ENCODE peak calls at places on chromosomes 6 and 20, in seven cellular contexts. C, I, X, Q, E, W and L are unnamed samples.

GRCh38 chr6:33579828-33580714 is at the start of gene BAK1:
- DNase-seq in C (peak; percentile 83), I (peak; percentile 93), X (peak; percentile 88), Q (peak; percentile 87), E (peak; percentile 91), W (peak; percentile 86), L (peak; percentile 91)

GRCh38 chr20:1817577-1818211 is 77.5 kb upstream of the SIRPA start:
- DNase-seq in C (no peak), I (no peak), X (no peak), Q (no peak), E (no peak), W (peak; percentile 14), L (peak; percentile 44)

GRCh38 chr6:157786221-157786620 is 36.8 kb upstream of the SNX9 start:
- DNase-seq in C (no peak), I (no peak), X (no peak), Q (no peak), E (no peak), W (no peak), L (no peak)

GRCh38 chr20:57667385-57667784 is 42.4 kb downstream of the PMEPA1 start:
- DNase-seq in C (no peak), I (no peak), X (no peak), Q (no peak), E (no peak), W (no peak), L (no peak)

GRCh38 chr6:56933650-56934049 is 21.3 kb upstream of the BEND6 start:
- DNase-seq in C (no peak), I (no peak), X (no peak), Q (no peak), E (no peak), W (no peak), L (no peak)

GRCh38 chr6:150894935-150895686 is 29.6 kb downstream of the MTHFD1L start:
- DNase-seq in C (no peak), I (peak; percentile 25), X (peak; percentile 42), Q (no peak), E (no peak), W (no peak), L (no peak)

GRCh38 chr20:20079102-20079784 is 26.9 kb downstream of the CFAP61 start:
- DNase-seq in C (no peak), I (peak; percentile 16), X (no peak), Q (no peak), E (no peak), W (no peak), L (no peak)

GRCh38 chr6:3822747-3823445 is 26.3 kb upstream of the FAM50B start:
- DNase-seq in C (no peak), I (no peak), X (no peak), Q (no peak), E (peak; percentile 34), W (peak; percentile 64), L (no peak)

GRCh38 chr20:46173652-46174468 is 55.7 kb downstream of the CD40 start:
- DNase-seq in C (no peak), I (no peak), X (no peak), Q (no peak), E (no peak), W (no peak), L (no peak)

GRCh38 chr20:46175127-46175494 is 57.0 kb downstream of the CD40 start:
- DNase-seq in C (no peak), I (no peak), X (no peak), Q (no peak), E (no peak), W (no peak), L (no peak)

GRCh38 chr20:46172455-46172854 is 54.3 kb downstream of the CD40 start:
- DNase-seq in C (no peak), I (no peak), X (no peak), Q (no peak), E (no peak), W (no peak), L (no peak)

GRCh38 chr20:46172961-46173536 is 54.9 kb downstream of the CD40 start:
- DNase-seq in C (no peak), I (no peak), X (no peak), Q (no peak), E (no peak), W (no peak), L (no peak)

GRCh38 chr20:46174469-46175126 is 56.5 kb downstream of the CD40 start:
- DNase-seq in C (peak; percentile 13), I (peak; percentile 57), X (peak; percentile 75), Q (peak; percentile 52), E (peak; percentile 44), W (peak; percentile 27), L (peak; percentile 64)
- TF ChIP-seq CTCF in C (peak; percentile 25), I (peak; percentile 87), X (peak; percentile 68), Q (no peak), E (peak; percentile 50), W (peak; percentile 22), L (peak; percentile 45)

DNA sequence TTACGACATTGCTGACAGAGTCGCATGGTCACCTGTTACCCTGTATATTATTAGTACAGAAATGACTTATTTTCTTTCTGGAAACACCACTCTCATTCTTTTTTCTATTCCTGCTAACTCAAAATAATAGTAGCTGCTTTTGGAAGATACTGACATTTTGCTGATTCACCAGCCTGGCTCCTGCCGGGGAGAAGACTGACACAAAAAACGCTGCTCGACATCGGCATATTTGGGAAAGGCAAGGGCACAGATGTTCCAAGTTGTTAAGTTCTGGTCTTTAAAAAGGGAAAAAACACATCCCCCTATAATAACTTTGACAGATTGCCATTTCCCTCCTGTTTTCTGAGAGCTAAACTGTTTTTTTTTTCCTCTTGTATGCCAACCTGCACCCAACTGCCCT is 55.4 kb downstream of the CTNNBL1 start:
- DNase-seq in C (no peak), I (no peak), X (no peak), Q (no peak), E (no peak), W (no peak), L (no peak)
- TF ChIP-seq POLR2A in C (no peak), I (no peak), X (no peak), Q (no peak), E (no peak), W (no peak), L (no peak)

DNA sequence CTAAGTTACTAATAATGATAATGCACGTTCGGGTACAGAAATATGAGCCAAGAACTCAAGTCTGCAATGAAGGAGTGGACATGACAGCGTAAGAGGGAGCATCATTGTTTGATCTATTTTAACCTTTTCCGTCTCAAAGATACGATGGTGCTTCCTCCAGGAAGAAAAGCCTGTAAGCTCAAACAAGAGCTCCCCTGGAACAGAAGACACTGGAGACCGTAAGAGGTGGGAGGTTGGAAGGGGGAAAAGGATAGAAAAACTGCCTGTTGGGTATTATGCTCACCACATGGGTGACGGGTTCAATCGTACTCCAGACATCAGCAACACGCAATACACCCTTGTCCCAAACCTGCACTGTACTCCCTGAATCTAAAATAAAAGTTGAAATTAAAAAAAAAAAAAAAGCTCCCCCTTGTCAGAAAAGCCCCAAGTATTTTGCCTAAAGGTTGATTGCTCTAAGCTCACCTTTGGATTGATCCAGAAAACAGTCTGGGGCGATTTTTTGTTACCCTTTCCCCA is 180.5 kb downstream of the TRIM27 start:
- DNase-seq in C (no peak), I (no peak), X (peak; percentile 47), Q (no peak), E (no peak), W (no peak), L (no peak)
- H3K4me3 ChIP-seq in C (peak overlapping the region; percentile 34), I (no peak overlapping the region), X (peak overlapping the region; percentile 58), Q (no peak overlapping the region), E (no peak overlapping the region), W (no peak overlapping the region), L (no peak overlapping the region)

GRCh38 chr6:136036601-136037000 is 185.1 kb downstream of the PDE7B start:
- DNase-seq in C (no peak), I (no peak), X (no peak), Q (no peak), E (peak; percentile 61), W (no peak), L (no peak)

GRCh38 chr6:136039185-136039584 is 187.7 kb downstream of the PDE7B start:
- DNase-seq in C (no peak), I (no peak), X (no peak), Q (no peak), E (peak; percentile 43), W (no peak), L (no peak)

GRCh38 chr6:136037246-136037884 is 185.9 kb downstream of the PDE7B start:
- DNase-seq in C (no peak), I (no peak), X (no peak), Q (no peak), E (peak; percentile 81), W (no peak), L (no peak)

GRCh38 chr6:136038531-136038930 is 187.0 kb downstream of the PDE7B start:
- DNase-seq in C (no peak), I (no peak), X (no peak), Q (no peak), E (no peak), W (no peak), L (no peak)

DNA sequence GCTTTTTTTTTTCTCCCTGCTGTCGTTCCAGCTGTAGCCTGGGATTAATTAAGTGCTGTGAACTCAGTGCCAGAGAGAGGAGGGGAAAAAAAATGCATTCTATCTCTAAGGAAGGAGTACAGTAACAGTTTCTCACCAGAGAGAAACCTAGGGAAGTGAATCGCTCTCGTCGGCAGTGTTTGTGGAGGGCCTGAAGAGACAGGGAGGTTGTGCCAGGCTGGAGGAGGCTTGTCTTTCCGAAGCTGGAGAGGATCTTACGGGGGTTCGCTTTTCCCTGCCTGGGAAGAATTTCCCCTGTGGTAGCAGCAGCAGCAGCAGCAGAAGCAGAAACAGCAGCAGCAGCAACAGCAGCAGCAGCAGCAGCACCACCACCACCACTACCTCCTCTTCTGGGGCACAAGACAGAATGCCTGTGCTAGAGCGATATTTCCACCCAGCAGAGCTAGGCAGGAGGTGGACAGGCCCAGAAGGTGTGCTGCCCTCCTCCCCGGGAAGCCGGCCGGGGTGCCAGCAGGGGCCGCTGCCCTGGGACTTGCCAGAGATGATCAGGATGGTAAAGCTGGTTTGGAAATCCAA is 186.5 kb downstream of the PDE7B start:
- DNase-seq in C (no peak), I (no peak), X (no peak), Q (peak; percentile 43), E (peak; percentile 70), W (no peak), L (no peak)
- TF ChIP-seq CTCF in C (no peak), I (peak; percentile 18), X (no peak), Q (no peak), E (peak; percentile 20), W (no peak), L (no peak)

DNA sequence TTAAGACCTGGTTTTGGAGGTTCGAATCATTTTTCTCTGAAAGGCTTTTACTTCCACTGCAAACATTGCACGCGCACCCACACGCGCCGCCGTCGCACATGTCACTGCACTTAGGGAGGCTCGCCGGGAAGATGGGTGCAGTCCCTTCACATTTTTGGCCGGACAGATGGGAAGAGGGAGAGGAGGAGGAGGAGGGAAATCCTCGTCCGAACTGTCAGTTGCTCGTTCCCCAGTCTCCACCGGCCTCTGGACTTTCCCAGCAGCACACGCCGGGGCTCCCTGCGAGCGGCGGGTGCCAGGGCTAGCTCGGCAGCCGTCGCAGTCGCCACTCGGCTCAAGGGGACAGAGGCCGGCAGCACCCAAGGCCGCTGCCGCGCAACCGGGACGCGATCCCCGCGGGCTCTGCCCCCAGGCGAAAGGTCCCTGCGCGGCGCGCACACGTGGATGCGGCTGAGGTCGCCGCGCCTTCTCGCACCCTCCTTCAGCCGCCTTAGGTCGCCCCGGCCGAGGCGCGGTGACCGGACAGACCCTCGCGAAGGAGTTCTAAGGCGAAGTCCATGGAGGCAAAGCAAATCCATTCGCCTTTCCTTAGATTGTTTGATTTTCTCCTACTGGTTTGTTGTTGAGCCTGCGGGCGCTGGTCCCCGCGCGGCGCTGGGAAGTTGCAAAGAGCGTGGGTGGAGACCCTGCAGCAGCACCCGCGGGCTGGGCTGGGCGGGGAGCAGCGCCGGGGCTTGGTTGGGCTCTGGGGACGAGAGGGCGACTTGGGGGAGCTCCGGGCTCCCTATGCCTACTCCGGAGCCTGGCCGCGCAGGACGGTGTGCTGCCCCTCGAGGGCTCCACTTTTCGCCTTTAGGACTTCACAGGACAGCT is 1.2 kb downstream of the MYB start:
- DNase-seq in C (no peak), I (no peak), X (peak; percentile 4), Q (no peak), E (peak; percentile 9), W (no peak), L (peak; percentile 71)
- TF ChIP-seq POLR2A in C (no peak), I (no peak), X (no peak), Q (no peak), E (no peak), W (no peak), L (no peak)